ENCODE peak calls at places on chromosomes 16 and 17, in seven cellular contexts. I, E, F, S, X, L and T are unnamed samples.

GRCh38 chr16:20853076-20853597 is 46.8 kb downstream of the REXO5 start:
- DNase-seq in L (no peak), X (no peak), S (no peak), I (no peak), E (no peak), F (no peak), T (no peak)

GRCh38 chr16:68732068-68732680 is 4.9 kb upstream of the CDH1 start:
- DNase-seq in X (peak; percentile 80), L (no peak), S (no peak), F (peak; percentile 63), E (no peak), I (no peak), T (peak; percentile 93)

GRCh38 chr17:2190014-2190413 is 113.6 kb downstream of the SMG6 start:
- DNase-seq in I (no peak), E (no peak), S (no peak), L (no peak), X (no peak), F (no peak), T (no peak)

GRCh38 chr16:67105881-67106280 is 3.9 kb upstream of the PHAF1 start:
- DNase-seq in I (no peak), F (no peak), E (peak; percentile 28), X (no peak), L (no peak), S (no peak), T (no peak)

GRCh38 chr17:74852237-74853047 is 7.2 kb downstream of the GRIN2C start:
- DNase-seq in S (no peak), I (no peak), E (no peak), L (peak; percentile 52), F (peak; percentile 72), X (no peak), T (no peak)

GRCh38 chr16:56755038-56755437 is 25.1 kb downstream of the NUP93 start:
- DNase-seq in F (no peak), X (no peak), I (no peak), S (no peak), L (no peak), E (no peak), T (no peak)

GRCh38 chr17:7834554-7834890 is 505 bp downstream of the KDM6B start:
- DNase-seq in I (no peak), F (no peak), E (no peak), S (peak; percentile 66), L (no peak), X (peak; percentile 81), T (peak; percentile 68)

GRCh38 chr17:80068301-80069160 is 32.1 kb downstream of the CCDC40 start:
- DNase-seq in F (no peak), X (no peak), I (peak; percentile 37), E (no peak), L (no peak), S (no peak), T (peak; percentile 54)

GRCh38 chr17:78724544-78724943 is 57.5 kb downstream of the CYTH1 start:
- DNase-seq in L (no peak), F (no peak), X (no peak), E (peak; percentile 14), S (peak; percentile 51), I (no peak), T (peak; percentile 45)

GRCh38 chr17:39921323-39921722 is 2.9 kb upstream of the GSDMB start:
- DNase-seq in E (no peak), L (no peak), X (no peak), S (no peak), F (no peak), I (no peak), T (no peak)

GRCh38 chr17:42281571-42282096 is 5.4 kb upstream of the STAT5B start:
- DNase-seq in E (no peak), L (no peak), I (no peak), S (no peak), F (no peak), X (no peak), T (peak; percentile 24)

GRCh38 chr16:7016986-7017385 is 315.7 kb upstream of the RBFOX1 start:
- DNase-seq in E (peak; percentile 2), X (no peak), L (no peak), S (peak; percentile 38), I (no peak), F (no peak), T (no peak)

GRCh38 chr16:74748042-74748709 is 26.4 kb downstream of the FA2H start:
- DNase-seq in S (peak; percentile 55), F (no peak), E (peak; percentile 61), L (no peak), X (no peak), I (no peak), T (no peak)

GRCh38 chr17:42421479-42422332 is 1.4 kb downstream of the CAVIN1 start:
- DNase-seq in F (no peak), L (peak; percentile 16), I (no peak), S (no peak), E (no peak), X (peak; percentile 52), T (peak; percentile 28)